ENCODE peak calls at places on chromosomes 5 and 9, in five cellular contexts. F is neural progenitor cell, L is foreskin fibroblast, B is fibroblast of the aortic adventitia, Z is HFF-Myc. Y is an unnamed sample.

GRCh38 chr9:137482094-137482781 is 23.1 kb upstream of the NSMF start:
- DNase-seq in B (peak), F (no peak), L (peak), Z (peak), Y (peak)

GRCh38 chr5:131659290-131659689 is 24.3 kb upstream of the RAPGEF6 start:
- DNase-seq in F (no peak), B (no peak), Z (no peak), L (no peak), Y (no peak)

GRCh38 chr5:130571076-130571475 is 594.0 kb downstream of the HINT1 start:
- DNase-seq in L (peak), F (no peak), Z (no peak), B (no peak), Y (peak)

GRCh38 chr5:138967806-138968448 is 92.8 kb upstream of the LRRTM2 start:
- DNase-seq in L (no peak), B (no peak), Z (no peak), F (no peak), Y (no peak)

GRCh38 chr9:76560481-76560891 is 101.5 kb downstream of the GCNT1 start:
- DNase-seq in B (peak), F (no peak), L (peak), Z (no peak), Y (peak)

GRCh38 chr9:132562313-132562588 is 20.2 kb upstream of the BARHL1 start:
- DNase-seq in B (no peak), Z (no peak), F (no peak), L (no peak), Y (no peak)

GRCh38 chr5:8686707-8687106 is 817.8 kb downstream of the MTRR start:
- DNase-seq in B (peak), F (no peak), L (peak), Z (no peak), Y (peak)

GRCh38 chr5:39650234-39650816 is 225.5 kb upstream of the DAB2 start:
- DNase-seq in Z (no peak), F (no peak), L (peak), B (peak), Y (no peak)

GRCh38 chr5:177086918-177087706 is 397 bp downstream of the FGFR4 start:
- DNase-seq in L (no peak), F (peak), B (no peak), Z (no peak), Y (no peak)

GRCh38 chr5:112878760-112879159 is 17.7 kb downstream of the SRP19 start:
- DNase-seq in L (no peak), F (no peak), Z (no peak), B (no peak), Y (no peak)

GRCh38 chr5:107470007-107470582 is 200.6 kb downstream of the EFNA5 start:
- DNase-seq in B (peak), F (no peak), Z (no peak), L (peak), Y (no peak)

GRCh38 chr5:55220433-55221185 is 6.5 kb downstream of the MCIDAS start:
- DNase-seq in B (no peak), F (peak), L (peak), Z (no peak), Y (no peak)

GRCh38 chr9:93582115-93582514 is 5.7 kb downstream of the PHF2 start:
- DNase-seq in F (no peak), L (no peak), B (no peak), Z (no peak), Y (no peak)

GRCh38 chr5:180718810-180719453 is 20.9 kb downstream of the OR2Y1 start:
- DNase-seq in B (peak), F (peak), Z (peak), L (peak), Y (peak)

GRCh38 chr5:80057121-80057520 is 22.0 kb downstream of the THBS4 start:
- DNase-seq in Z (no peak), B (no peak), L (no peak), F (no peak), Y (no peak)

GRCh38 chr5:14675865-14676300 is 11.4 kb downstream of the OTULIN start:
- DNase-seq in F (no peak), Z (no peak), L (no peak), B (no peak), Y (no peak)

GRCh38 chr5:102536323-102536928 is 37.6 kb upstream of the SLCO6A1 start:
- DNase-seq in Z (no peak), L (peak), F (no peak), B (peak), Y (peak)

GRCh38 chr5:98938459-98938858 is 9.7 kb upstream of the CHD1 start:
- DNase-seq in Z (no peak), F (peak), L (peak), B (peak), Y (peak)

GRCh38 chr5:172941067-172941516 is 18.1 kb upstream of the RPL26L1 start:
- DNase-seq in F (no peak), B (peak), L (peak), Z (no peak), Y (peak)

GRCh38 chr5:178404987-178405386 is 172.4 kb upstream of the PHYKPL start:
- DNase-seq in Z (no peak), L (no peak), B (no peak), F (no peak), Y (no peak)

GRCh38 chr5:45694255-45694834 is 1.8 kb downstream of the HCN1 start:
- DNase-seq in F (peak), B (no peak), L (no peak), Z (no peak), Y (no peak)

GRCh38 chr5:120457839-120458507 is 6.1 kb upstream of the PRR16 start:
- DNase-seq in Z (no peak), B (peak), L (peak), F (peak), Y (peak)

GRCh38 chr9:88660611-88661010 is 125.6 kb downstream of the NXNL2 start:
- DNase-seq in F (peak), Z (no peak), L (peak), B (peak), Y (peak)

GRCh38 chr5:59066367-59067163 is 483.7 kb downstream of the RAB3C start:
- DNase-seq in F (no peak), L (peak), Z (peak), B (peak), Y (peak)

GRCh38 chr5:122311888-122312669 is at the start of gene SNCAIP:
- DNase-seq in B (peak), L (peak), Z (no peak), F (peak), Y (peak)

GRCh38 chr5:132263548-132264261 is 6.2 kb downstream of the PDLIM4 start:
- DNase-seq in B (peak), L (peak), Z (peak), F (no peak), Y (peak)

GRCh38 chr9:91711755-91712591 is 238.1 kb downstream of the ROR2 start:
- DNase-seq in L (no peak), F (no peak), B (no peak), Z (no peak), Y (peak)

GRCh38 chr5:1343931-1344901 is 683 bp downstream of the CLPTM1L start:
- DNase-seq in F (peak), L (peak), Z (no peak), B (no peak), Y (no peak)

GRCh38 chr5:172714491-172715420 is 56.2 kb downstream of the DUSP1 start:
- DNase-seq in Z (peak), F (peak), B (peak), L (peak), Y (peak)

GRCh38 chr9:91693226-91693625 is 256.8 kb downstream of the ROR2 start:
- DNase-seq in Z (no peak), B (peak), L (no peak), F (no peak), Y (no peak)

GRCh38 chr9:135779571-135779970 is 77.6 kb downstream of the KCNT1 start:
- DNase-seq in F (no peak), Z (no peak), B (no peak), L (no peak), Y (no peak)

GRCh38 chr9:72305102-72305546 is 59.9 kb downstream of the ZFAND5 start:
- DNase-seq in B (peak), Z (peak), F (peak), L (peak), Y (peak)

GRCh38 chr9:86410281-86410680 is 56.1 kb upstream of the TUT7 start:
- DNase-seq in Z (no peak), L (peak), B (no peak), F (no peak), Y (no peak)

GRCh38 chr9:26437056-26437711 is 455.4 kb downstream of the CAAP1 start:
- DNase-seq in B (no peak), F (peak), Z (no peak), L (no peak), Y (no peak)

DNA sequence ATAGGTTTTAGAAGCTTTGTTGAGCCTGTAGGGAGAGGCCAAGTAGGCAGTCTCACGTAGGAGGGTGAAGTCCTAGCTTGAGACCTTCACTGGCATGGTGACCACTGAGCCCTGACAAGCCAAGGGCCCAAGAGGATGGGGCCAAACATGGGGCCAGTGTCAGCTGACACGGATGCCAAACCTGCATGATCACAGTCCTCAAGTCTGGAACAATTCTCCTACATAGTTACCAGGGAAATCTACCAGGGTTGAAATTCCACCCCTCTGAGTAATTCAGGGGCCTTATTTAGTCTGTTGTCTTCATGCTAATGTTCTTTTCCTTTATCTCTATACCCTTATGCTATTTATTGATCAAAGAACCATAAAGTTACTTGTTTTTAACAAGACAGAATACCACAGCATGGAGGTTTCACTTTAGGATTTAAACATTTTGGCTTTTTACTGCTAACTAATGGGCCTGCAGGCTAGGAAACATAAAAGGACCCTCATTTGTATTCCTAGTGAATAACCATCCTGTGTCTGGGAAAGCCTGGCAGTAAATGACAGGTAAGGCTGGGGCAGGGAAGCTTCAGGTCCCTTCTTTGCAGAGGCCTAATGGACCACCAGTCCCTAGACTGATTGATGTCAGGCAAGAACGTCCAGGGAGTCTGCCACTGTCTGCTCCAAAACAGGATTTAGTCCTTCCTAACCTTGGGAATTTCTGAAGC is 140.8 kb downstream of the FGF1 start:
- DNase-seq in Z (no peak), F (no peak), B (peak), L (peak), Y (peak)
- H3K4me3 ChIP-seq in Z (no peak), F (no peak), B (no peak), L (no peak), Y (no peak)

DNA sequence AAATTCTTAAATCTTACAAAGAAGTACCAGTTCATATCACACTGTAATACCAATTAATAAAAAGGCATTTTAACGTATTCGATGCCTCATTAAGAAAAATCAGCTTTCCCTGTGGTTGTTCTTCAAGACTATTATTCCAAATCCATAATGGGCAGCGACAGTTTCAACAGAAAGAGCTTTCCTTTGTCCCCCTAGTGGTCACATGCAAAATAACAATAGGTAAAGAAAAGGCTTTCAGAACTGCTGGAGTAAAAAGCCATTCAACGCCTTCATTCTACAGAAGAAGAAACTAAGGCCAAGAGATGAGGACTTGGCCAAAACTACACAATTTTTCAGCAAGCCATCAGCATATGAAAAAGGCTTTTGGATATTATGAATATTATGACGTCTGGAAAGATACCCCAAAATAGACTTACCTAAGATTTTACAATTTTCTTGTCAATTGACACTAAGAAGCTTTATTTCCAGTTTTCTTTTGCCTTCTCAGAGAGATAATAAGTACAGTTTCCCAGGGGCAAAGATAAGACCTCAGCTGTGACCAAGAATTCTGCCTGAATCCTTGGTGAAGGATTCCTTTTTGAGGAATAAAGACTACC is 6.7 kb upstream of the CDH6 start:
- DNase-seq in B (peak), Z (peak), L (peak), F (peak), Y (peak)
- TF ChIP-seq CTCF in B (peak), Z (peak), L (peak), F (peak), Y (peak)

GRCh38 chr9:36346578-36346977 is 53.5 kb downstream of the RNF38 start:
- DNase-seq in Z (no peak), B (no peak), L (no peak), F (no peak), Y (no peak)
- H3K4me3 ChIP-seq in Z (no peak), B (no peak), L (no peak), F (no peak), Y (no peak)

DNA sequence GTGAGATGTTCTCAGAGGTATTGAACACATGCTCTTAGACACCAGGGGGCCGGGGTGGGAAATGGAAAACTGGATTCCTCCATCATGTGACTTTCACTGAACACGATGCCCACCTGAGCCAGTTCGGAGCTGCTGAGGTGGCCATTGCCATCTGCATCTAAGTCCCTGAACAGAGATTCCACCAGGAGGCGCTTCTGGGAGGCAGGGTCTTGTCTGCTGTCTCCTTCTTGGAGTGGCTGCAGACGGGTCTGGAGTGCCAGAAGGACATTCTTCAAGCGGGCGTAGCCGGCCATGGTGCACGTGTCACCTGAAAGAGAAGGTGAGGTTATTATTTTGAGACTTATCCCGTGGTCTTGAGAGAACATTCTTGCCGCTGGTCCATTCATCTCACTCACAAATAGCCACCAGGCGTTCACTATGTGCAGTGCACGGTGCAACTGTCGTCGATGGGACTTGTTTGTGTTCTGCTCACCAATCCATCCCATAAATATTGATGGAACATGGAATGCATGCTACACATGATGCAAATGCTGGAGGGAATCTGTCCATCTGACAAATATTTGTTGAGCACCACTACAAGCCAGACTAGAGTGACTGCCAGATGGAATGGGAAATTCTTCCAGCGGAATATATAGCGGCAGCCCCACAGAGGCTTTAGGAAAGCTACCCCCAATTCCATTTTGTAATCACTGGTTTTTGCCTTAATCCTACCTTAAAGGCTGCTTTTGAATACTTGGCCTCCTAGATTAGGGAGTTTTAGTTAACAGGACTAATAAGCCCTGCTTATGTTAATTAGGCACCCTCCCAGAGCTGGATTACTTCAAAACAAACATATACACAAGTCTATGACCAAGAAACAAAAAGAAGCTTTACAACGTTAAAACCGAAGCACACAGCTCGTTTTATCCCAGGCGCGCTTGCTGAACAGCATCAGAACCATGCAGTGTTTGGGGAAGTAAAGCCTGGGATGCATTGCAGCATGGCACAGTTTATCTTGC is 264.8 kb downstream of the HSPA4 start:
- DNase-seq in B (no peak), F (peak), L (no peak), Z (no peak), Y (no peak)
- TF ChIP-seq CTCF in B (no peak), F (peak), L (no peak), Z (peak), Y (no peak)

GRCh38 chr5:141515946-141516647 is 27.2 kb downstream of the PCDHGC5 start:
- DNase-seq in F (no peak), Z (no peak), L (no peak), B (no peak), Y (no peak)
- H3K4me3 ChIP-seq in F (no peak), Z (no peak), L (no peak), B (no peak), Y (no peak)

DNA sequence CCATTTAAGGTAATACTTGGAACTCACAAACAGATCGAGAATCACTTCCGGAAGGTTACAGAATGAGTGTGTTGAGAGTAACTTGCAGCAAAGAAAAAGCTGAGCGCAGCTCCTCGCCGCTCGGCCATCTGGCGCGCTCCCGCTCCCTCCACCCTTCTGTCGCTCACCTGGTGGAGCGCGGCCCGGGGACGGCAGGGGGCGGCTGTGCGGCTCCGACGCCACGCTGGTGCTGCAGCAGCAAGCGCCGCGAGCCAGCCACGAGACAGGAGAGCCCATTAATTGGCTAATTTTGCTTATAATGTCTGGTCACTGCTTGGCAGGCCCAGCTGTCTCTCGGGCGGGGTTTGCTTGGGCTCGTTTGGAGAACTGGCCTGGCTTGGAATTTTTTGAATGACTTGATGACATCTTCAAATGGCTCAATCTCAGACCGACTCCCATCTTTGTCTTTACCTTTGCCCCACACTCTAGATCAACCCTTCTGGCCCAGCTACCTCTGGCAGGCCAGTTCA is 601.8 kb downstream of the CCDC171 start:
- DNase-seq in Z (no peak), B (peak), L (no peak), F (peak), Y (no peak)
- TF ChIP-seq CTCF in Z (no peak), B (peak), L (peak), F (peak), Y (peak)

DNA sequence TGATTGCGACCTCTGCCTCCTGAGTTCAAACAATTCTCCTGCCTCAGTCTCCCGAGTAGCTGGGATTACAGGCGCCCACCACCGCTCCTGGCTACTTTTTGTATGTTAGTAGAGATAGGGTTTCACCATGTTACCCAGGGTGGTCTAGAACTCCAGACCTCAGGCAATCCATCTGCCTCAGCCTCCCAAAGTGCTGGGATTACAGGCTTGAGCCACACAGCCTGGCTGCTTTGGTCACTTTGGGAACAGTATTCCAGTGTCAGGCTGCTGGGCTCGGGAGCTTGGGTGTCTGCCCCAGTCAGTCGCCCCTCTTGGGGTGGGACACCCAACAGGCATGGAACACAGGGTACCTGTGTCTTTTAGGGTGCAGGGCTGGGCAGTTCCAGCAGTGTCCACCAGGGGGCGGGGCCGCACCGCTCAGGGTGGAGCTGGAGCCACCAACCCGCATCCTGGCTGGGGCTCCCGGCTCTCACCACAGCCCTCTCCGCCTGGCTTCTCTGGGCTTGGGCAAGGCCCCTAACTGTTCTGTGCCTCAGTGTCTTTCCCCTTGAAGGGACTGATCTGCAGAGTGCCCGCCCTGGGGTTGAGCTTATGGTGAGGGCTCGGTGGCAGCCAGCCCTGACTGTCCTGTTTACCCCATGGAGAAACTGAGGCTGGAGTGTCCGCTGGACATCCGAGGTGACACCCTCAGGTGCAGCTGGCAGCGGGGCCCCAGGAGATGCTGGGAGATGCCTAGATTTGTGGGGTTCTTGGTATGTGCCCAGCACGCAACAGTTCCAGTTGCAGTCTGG is 6.4 kb upstream of the RNU6ATAC start:
- DNase-seq in Z (no peak), B (no peak), F (no peak), L (no peak), Y (no peak)
- H3K4me3 ChIP-seq in Z (no peak), B (no peak), F (no peak), L (no peak), Y (no peak)

GRCh38 chr5:60677831-60678664 is 21.9 kb downstream of the DEPDC1B start:
- DNase-seq in Z (peak), B (peak), L (peak), F (peak), Y (peak)
- TF ChIP-seq CTCF in Z (peak), B (peak), L (peak), F (peak), Y (peak)